ENCODE peak calls at places on chromosomes 13 and 19, in ten cellular contexts. E is HCT116; L is neuronal stem cell; A is prostate gland; P is naive thymus-derived CD4-positive, alpha-beta T cell; I is skeletal muscle cell; J is CD4-positive, CD25-positive, alpha-beta regulatory T cell; U is heart right ventricle; V is SJSA1; B is astrocyte. X is an unnamed sample.

GRCh38 chr13:44576396-44577235 is 486 bp upstream of the TSC22D1 start:
- DNase-seq in L (peak; percentile 38), J (no peak), P (no peak), U (no peak), V (no peak), A (peak; percentile 7), B (no peak), E (no peak), I (no peak), X (no peak)

GRCh38 chr13:37598572-37598971 is at the start of gene POSTN:
- DNase-seq in B (peak; percentile 61), J (no peak), U (no peak), L (no peak), P (no peak), V (no peak), E (no peak), A (no peak), I (no peak), X (no peak)

GRCh38 chr13:70829748-70830147 is 721.5 kb upstream of the KLHL1 start:
- DNase-seq in L (no peak), A (no peak), E (no peak), U (no peak), I (no peak), B (no peak), V (no peak), J (no peak), P (no peak), X (no peak)

GRCh38 chr13:43058318-43058674 is 34.9 kb downstream of the DNAJC15 start:
- DNase-seq in A (no peak), E (peak; percentile 87), L (no peak), U (no peak), B (peak; percentile 59), P (peak; percentile 53), I (no peak), V (peak; percentile 90), J (no peak), X (no peak)

GRCh38 chr13:68078457-68078856 is 848.3 kb upstream of the PCDH9 start:
- DNase-seq in J (no peak), U (no peak), L (no peak), I (no peak), B (no peak), P (no peak), E (no peak), V (no peak), A (no peak), X (no peak)

GRCh38 chr19:10288662-10289166 is 1.0 kb upstream of the ICAM5 start:
- DNase-seq in I (peak; percentile 22), P (peak; percentile 49), U (no peak), A (no peak), J (no peak), L (no peak), V (no peak), B (no peak), E (peak; percentile 74), X (no peak)

GRCh38 chr19:41352609-41353465 is 885 bp downstream of the TGFB1 start:
- DNase-seq in I (no peak), E (no peak), B (no peak), A (peak; percentile 38), P (peak; percentile 85), L (no peak), V (peak; percentile 67), U (peak; percentile 74), J (peak; percentile 80), X (no peak)

GRCh38 chr19:49106648-49107135 is 7.5 kb upstream of the LIN7B start:
- DNase-seq in V (no peak), U (peak; percentile 62), J (peak; percentile 62), P (peak; percentile 65), I (no peak), E (peak; percentile 43), A (no peak), B (no peak), L (peak; percentile 52), X (no peak)

GRCh38 chr19:4267101-4267900 is 11.8 kb upstream of the SHD start:
- DNase-seq in U (peak; percentile 53), B (no peak), I (no peak), A (peak; percentile 29), J (peak; percentile 55), V (peak; percentile 48), E (peak; percentile 75), L (peak; percentile 60), P (peak; percentile 62), X (peak; percentile 82)

GRCh38 chr19:36604656-36605100 is 435 bp upstream of the ZNF382 start:
- DNase-seq in V (no peak), P (peak; percentile 85), I (no peak), U (peak; percentile 71), J (peak; percentile 81), B (peak; percentile 37), E (no peak), L (no peak), A (peak; percentile 47), X (no peak)

GRCh38 chr13:67267136-67267535 is 37.0 kb upstream of the PCDH9 start:
- DNase-seq in P (no peak), V (no peak), E (no peak), A (no peak), B (peak; percentile 72), L (no peak), I (no peak), J (no peak), U (no peak), X (no peak)

GRCh38 chr13:25371608-25372274 is at the start of gene ATP8A2:
- DNase-seq in B (no peak), U (no peak), I (no peak), V (no peak), L (peak; percentile 33), E (no peak), J (no peak), P (peak; percentile 23), A (no peak), X (no peak)

GRCh38 chr13:32659736-32660135 is 73.5 kb downstream of the PDS5B start:
- DNase-seq in V (no peak), B (peak; percentile 39), L (no peak), J (no peak), P (no peak), A (no peak), I (no peak), E (no peak), U (no peak), X (no peak)

GRCh38 chr19:18415177-18415867 is 3.9 kb upstream of the SSBP4 start:
- DNase-seq in J (no peak), B (peak; percentile 25), U (peak; percentile 77), P (no peak), V (no peak), I (peak; percentile 57), E (no peak), L (no peak), A (no peak), X (no peak)

GRCh38 chr13:105979131-105979530 is 556.3 kb downstream of the EFNB2 start:
- DNase-seq in J (no peak), B (no peak), P (no peak), E (no peak), V (no peak), L (no peak), I (no peak), A (no peak), U (no peak), X (no peak)

GRCh38 chr13:63024458-63024857 is 1608.8 kb upstream of the PCDH20 start:
- DNase-seq in U (no peak), V (no peak), B (no peak), A (no peak), P (no peak), E (no peak), J (no peak), L (no peak), I (peak; percentile 22), X (no peak)
- H3K4me3 ChIP-seq in U (no peak overlapping the region), V (no peak overlapping the region), B (no peak overlapping the region), A (no peak overlapping the region), P (no peak overlapping the region), E (no peak overlapping the region), J (no peak overlapping the region), L (no peak overlapping the region), I (no peak overlapping the region), X (no peak overlapping the region)

GRCh38 chr19:39397360-39398296 is 6.5 kb downstream of the MED29 start:
- DNase-seq in E (peak; percentile 72), I (no peak), L (no peak), V (peak; percentile 82), B (peak; percentile 37), A (peak; percentile 85), P (peak; percentile 93), U (peak; percentile 93), J (peak; percentile 92), X (no peak)
- H3K4me3 ChIP-seq in E (no peak overlapping the region), I (no peak overlapping the region), L (no peak overlapping the region), V (no peak overlapping the region), B (no peak overlapping the region), A (no peak overlapping the region), P (peak overlapping the region; percentile 57), U (no peak overlapping the region), J (peak overlapping the region; percentile 61), X (no peak overlapping the region)

DNA sequence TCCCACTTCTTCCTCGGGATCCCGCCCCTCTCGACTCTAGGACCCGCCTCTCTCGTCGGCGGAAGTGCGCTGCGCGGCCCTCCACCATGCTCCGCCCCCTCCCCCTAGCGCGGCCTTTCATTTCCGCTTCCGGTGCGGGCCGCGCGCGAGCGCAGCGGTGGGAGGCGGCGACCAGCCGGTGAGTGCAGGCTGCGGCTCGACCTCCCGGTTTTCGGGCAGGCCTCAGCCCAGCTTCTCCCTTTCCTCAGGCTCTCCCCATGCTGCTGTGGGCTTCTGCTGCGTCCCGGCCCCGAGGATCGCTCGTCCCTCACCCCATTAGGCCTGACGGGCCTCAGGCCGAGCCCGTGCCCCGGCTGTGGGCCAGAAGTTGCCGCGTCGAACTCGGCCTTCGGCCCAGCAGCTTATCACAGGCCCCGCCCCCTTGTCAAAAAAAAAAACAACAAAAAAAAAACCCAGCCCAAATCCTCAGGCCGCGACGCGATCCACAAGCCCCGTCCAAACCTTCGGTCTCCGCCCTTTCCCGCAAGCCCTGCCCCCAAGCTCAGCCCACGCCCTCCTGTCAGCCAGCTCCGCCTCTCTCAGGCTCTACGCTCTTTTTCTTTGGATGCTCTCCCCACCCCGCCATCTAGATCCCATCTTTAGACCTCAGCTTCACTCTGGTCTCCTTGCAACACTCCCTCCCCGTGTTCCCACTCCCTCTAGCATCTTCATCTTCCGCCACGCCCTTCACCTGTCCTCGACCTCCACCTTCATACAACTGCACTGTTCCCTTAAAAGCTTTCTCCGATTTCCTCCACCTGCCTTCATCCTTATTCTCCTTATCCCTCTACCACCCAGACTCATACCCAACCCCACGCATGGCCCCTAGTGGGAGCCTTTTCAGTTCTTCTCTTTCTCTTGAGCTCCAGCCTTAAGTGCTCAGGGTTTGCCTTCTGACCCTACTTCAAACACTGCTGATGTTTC is at the start of gene CLASRP:
- DNase-seq in J (peak; percentile 86), I (peak; percentile 54), B (peak; percentile 75), E (peak; percentile 71), P (peak; percentile 92), U (peak; percentile 92), V (peak; percentile 91), L (peak; percentile 80), A (peak; percentile 87), X (peak; percentile 66)
- H3K4me3 ChIP-seq in J (peak within 1 kb of the TSS; percentile 86), I (peak within 1 kb of the TSS; percentile 89), B (peak within 1 kb of the TSS; percentile 89), E (peak within 1 kb of the TSS; percentile 94), P (peak within 1 kb of the TSS; percentile 85), U (peak within 1 kb of the TSS; percentile 74), V (peak within 1 kb of the TSS; percentile 93), L (peak within 1 kb of the TSS; percentile 91), A (peak within 1 kb of the TSS; percentile 76), X (peak within 1 kb of the TSS; percentile 97)

DNA sequence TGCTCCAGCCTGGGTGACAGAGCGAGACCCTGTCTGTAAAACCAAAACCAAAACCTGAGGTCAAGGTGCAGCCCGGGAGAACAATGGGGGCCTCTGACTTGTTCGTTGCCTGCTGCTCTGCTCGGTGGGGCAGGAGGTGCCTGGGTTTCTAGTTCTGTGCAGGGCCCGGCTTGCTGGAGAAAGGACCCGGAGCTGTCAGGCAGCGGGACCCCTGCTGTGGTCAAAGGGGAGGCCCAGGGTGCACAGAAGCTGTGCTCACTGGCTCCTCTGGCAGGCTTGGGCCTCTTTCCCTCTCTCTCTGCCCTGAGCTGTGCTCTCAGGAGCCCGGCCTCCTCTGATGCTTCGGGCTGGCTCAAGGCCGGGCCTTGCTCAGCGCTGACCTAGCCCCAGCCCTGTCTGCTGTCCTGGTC is 3.5 kb downstream of the LRP3 start:
- DNase-seq in L (no peak), E (no peak), J (no peak), U (no peak), B (no peak), V (no peak), P (no peak), A (no peak), I (no peak), X (no peak)
- H3K4me3 ChIP-seq in L (no peak overlapping the region), E (no peak overlapping the region), J (no peak overlapping the region), U (no peak overlapping the region), B (no peak overlapping the region), V (no peak overlapping the region), P (no peak overlapping the region), A (no peak overlapping the region), I (no peak overlapping the region), X (no peak overlapping the region)

X was measured in NT2/D1.